ENCODE peak calls at places on chromosomes 7 and 10, in five cellular contexts. J, K, N, G and E are unnamed samples.

GRCh38 chr10:20303453-20304152 is 487.4 kb downstream of the PLXDC2 start:
- DNase-seq in J (no peak), G (no peak), K (no peak), N (no peak), E (no peak)

GRCh38 chr7:29510028-29510427 is 53.6 kb upstream of the PRR15 start:
- DNase-seq in G (no peak), N (no peak), K (no peak), J (no peak), E (no peak)

GRCh38 chr10:19421664-19422063 is 373.1 kb downstream of the MALRD1 start:
- DNase-seq in N (no peak), J (no peak), K (peak; percentile 38), G (no peak), E (no peak)

GRCh38 chr10:10092581-10092980 is 925.1 kb upstream of the CELF2 start:
- DNase-seq in K (peak; percentile 2), J (peak; percentile 26), G (no peak), N (no peak), E (no peak)

GRCh38 chr7:112930787-112931186 is 140.6 kb upstream of the TMEM168 start:
- DNase-seq in K (no peak), N (no peak), G (no peak), J (no peak), E (no peak)

GRCh38 chr10:71077796-71078453 is 134.4 kb upstream of the UNC5B start:
- DNase-seq in G (no peak), N (peak; percentile 3), K (no peak), J (no peak), E (no peak)

GRCh38 chr7:28533731-28534531 is 121.6 kb downstream of the CREB5 start:
- DNase-seq in J (peak; percentile 54), K (no peak), G (no peak), N (peak; percentile 33), E (peak; percentile 71)

GRCh38 chr10:3623746-3624145 is 161.3 kb downstream of the KLF6 start:
- DNase-seq in G (no peak), K (peak; percentile 28), N (no peak), J (no peak), E (no peak)

GRCh38 chr7:73827568-73828106 is 3.2 kb upstream of the CLDN4 start:
- DNase-seq in G (no peak), N (peak; percentile 42), K (peak; percentile 86), J (no peak), E (no peak)

GRCh38 chr10:44569193-44570091 is 184.5 kb upstream of the CXCL12 start:
- DNase-seq in G (no peak), J (peak; percentile 28), K (no peak), N (peak; percentile 61), E (peak; percentile 7)

GRCh38 chr7:24750441-24751055 is 6.7 kb downstream of the GSDME start:
- DNase-seq in J (no peak), N (no peak), G (no peak), K (no peak), E (no peak)

GRCh38 chr7:25549315-25549933 is 321.1 kb upstream of the NPVF start:
- DNase-seq in K (peak; percentile 7), N (no peak), J (no peak), G (no peak), E (no peak)

GRCh38 chr7:138374119-138374693 is 85.9 kb upstream of the TRIM24 start:
- DNase-seq in N (no peak), K (no peak), G (no peak), J (no peak), E (no peak)

GRCh38 chr10:75033399-75034130 is 77.9 kb upstream of the SAMD8 start:
- DNase-seq in J (peak; percentile 45), G (no peak), K (no peak), N (peak; percentile 54), E (no peak)

GRCh38 chr7:127968547-127968946 is 62.7 kb downstream of the LRRC4 start:
- DNase-seq in G (no peak), J (no peak), N (no peak), K (no peak), E (no peak)

GRCh38 chr10:4067552-4068254 is 282.7 kb upstream of the KLF6 start:
- DNase-seq in G (no peak), J (no peak), N (no peak), K (no peak), E (no peak)

GRCh38 chr10:117168135-117168674 is 29.1 kb upstream of the KCNK18 start:
- DNase-seq in K (peak; percentile 84), G (no peak), J (peak; percentile 47), N (peak; percentile 55), E (peak; percentile 38)

GRCh38 chr7:25663877-25664276 is 435.6 kb upstream of the NPVF start:
- DNase-seq in K (no peak), G (no peak), N (no peak), J (no peak), E (no peak)

GRCh38 chr7:113004726-113005454 is 81.7 kb downstream of the GPR85 start:
- DNase-seq in G (no peak), J (no peak), K (no peak), N (no peak), E (no peak)

GRCh38 chr7:128170461-128170860 is 70.6 kb upstream of the LEP start:
- DNase-seq in J (no peak), G (no peak), N (no peak), K (no peak), E (no peak)

GRCh38 chr7:124072603-124073324 is 39.9 kb upstream of the TMEM229A start:
- DNase-seq in K (no peak), G (no peak), N (no peak), J (no peak), E (no peak)

GRCh38 chr10:59175538-59176240 is 754 bp upstream of the PHYHIPL start:
- DNase-seq in J (no peak), N (no peak), G (no peak), K (peak; percentile 27), E (peak; percentile 56)

GRCh38 chr10:20623561-20623960 is 273.6 kb downstream of the NEBL start:
- DNase-seq in K (no peak), N (no peak), J (no peak), G (no peak), E (no peak)

GRCh38 chr7:116525298-116525912 is 569 bp downstream of the CAV1 start:
- DNase-seq in J (peak; percentile 63), G (no peak), N (peak; percentile 48), K (peak; percentile 37), E (no peak)

GRCh38 chr7:6401536-6401935 is 46.2 kb downstream of the DAGLB start:
- DNase-seq in N (no peak), K (no peak), G (no peak), J (no peak), E (no peak)

GRCh38 chr10:114279886-114280644 is 41.0 kb downstream of the VWA2 start:
- DNase-seq in J (no peak), G (no peak), K (no peak), N (no peak), E (no peak)

GRCh38 chr10:24981161-24981710 is 28.8 kb upstream of the PRTFDC1 start:
- DNase-seq in K (no peak), J (no peak), G (no peak), N (no peak), E (no peak)

GRCh38 chr7:47580175-47580701 is 1.7 kb downstream of the TNS3 start:
- DNase-seq in G (no peak), K (peak; percentile 33), J (no peak), N (no peak), E (no peak)

GRCh38 chr7:85021090-85021704 is 165.7 kb downstream of the SEMA3D start:
- DNase-seq in K (peak; percentile 32), G (no peak), J (no peak), N (no peak), E (no peak)

GRCh38 chr7:111980721-111981120 is 225.5 kb downstream of the DOCK4 start:
- DNase-seq in J (no peak), G (no peak), K (no peak), N (no peak), E (no peak)

GRCh38 chr10:32348297-32349198 is 1.6 kb upstream of the EPC1 start:
- DNase-seq in G (no peak), K (no peak), J (no peak), N (no peak), E (no peak)
- H3K27ac ChIP-seq in G (no peak overlapping the region), K (no peak overlapping the region), J (peak overlapping the region; percentile 100), N (no peak overlapping the region), E (peak overlapping the region; percentile 21)

GRCh38 chr7:102450242-102450641 is 14.4 kb downstream of the ALKBH4 start:
- DNase-seq in K (no peak), J (no peak), N (no peak), G (no peak), E (no peak)
- H3K27ac ChIP-seq in K (no peak overlapping the region), J (no peak overlapping the region), N (no peak overlapping the region), G (no peak overlapping the region), E (no peak overlapping the region)

DNA sequence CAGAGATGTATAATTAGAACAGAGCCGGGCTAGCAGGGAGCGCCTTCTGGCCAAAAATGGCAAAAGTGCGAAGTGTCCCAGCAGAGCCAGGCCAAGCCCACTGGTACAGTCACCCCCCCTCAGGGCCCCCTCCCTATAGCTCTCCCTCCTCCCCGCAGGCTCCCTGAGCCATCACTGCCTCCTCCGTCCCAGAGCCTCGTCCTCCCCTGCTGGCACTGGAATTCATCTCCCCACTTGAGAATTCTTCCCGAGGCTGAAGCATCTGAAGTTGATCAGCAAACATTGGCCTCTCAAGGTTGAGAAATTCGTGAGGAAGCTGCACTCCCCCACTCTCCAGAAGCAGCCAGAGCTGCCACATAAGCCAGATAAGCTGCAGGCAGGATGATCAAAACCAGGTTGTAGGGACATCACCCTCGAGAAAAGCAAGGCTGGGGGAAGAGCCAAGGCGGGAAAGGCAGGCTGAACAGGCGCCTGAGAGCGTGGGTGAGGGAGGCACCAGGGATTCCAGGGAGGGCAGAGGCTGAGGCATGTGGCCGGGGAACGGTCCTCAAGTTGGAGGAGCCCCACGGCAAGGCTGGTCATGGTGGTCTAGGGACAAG is 23.4 kb downstream of the CAMK2G start:
- DNase-seq in J (peak; percentile 23), N (peak; percentile 37), K (peak; percentile 43), G (no peak), E (no peak)
- H3K27ac ChIP-seq in J (peak overlapping the region; percentile 72), N (peak overlapping the region; percentile 32), K (no peak overlapping the region), G (no peak overlapping the region), E (peak overlapping the region; percentile 18)

GRCh38 chr10:110634527-110635209 is 9.5 kb upstream of the RBM20 start:
- DNase-seq in J (peak; percentile 77), K (no peak), G (no peak), N (peak; percentile 79), E (no peak)

GRCh38 chr10:110637558-110638053 is 6.5 kb upstream of the RBM20 start:
- DNase-seq in N (no peak), G (no peak), K (peak; percentile 56), J (no peak), E (no peak)

GRCh38 chr10:110638319-110638718 is 5.8 kb upstream of the RBM20 start:
- DNase-seq in J (no peak), K (no peak), G (no peak), N (no peak), E (no peak)

GRCh38 chr10:110636572-110636931 is 7.6 kb upstream of the RBM20 start:
- DNase-seq in J (no peak), G (no peak), N (no peak), K (no peak), E (no peak)

DNA sequence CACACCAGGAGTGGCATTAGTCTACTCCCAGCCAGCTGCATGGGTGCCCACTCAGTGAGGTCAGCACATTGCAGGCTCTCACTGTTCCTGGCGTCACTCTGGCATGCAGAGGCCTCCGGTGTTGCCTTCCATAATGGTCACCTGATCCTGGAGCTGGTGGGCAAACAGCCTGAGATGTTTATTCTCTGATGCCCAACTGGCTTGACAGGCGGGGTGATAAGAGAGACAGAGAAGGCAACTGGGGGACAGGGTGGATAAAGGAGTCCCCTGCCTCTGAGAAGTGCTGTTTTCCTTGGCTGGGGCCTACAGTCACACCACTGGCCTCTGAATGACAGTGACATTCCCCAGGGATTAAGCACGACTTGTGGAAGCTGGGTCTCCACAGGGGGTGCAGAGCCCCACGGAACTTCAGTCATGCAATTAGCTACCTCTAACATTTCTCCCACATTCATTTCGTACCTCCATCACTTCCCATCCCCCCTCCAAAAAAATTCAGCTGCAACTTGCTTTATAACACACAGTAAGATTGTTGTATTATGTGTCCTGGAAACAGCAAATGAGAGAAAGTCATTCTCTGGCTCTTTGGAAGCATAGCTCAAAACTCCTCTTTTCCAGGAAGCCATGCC is 7.1 kb upstream of the RBM20 start:
- DNase-seq in G (no peak), K (peak; percentile 40), N (peak; percentile 77), J (peak; percentile 78), E (no peak)
- H3K27ac ChIP-seq in G (no peak overlapping the region), K (no peak overlapping the region), N (peak overlapping the region; percentile 69), J (peak overlapping the region; percentile 87), E (no peak overlapping the region)